ENCODE peak calls at places on chromosomes 16 and 17, in five cellular contexts. One of them, this sample, is unnamed.

GRCh38 chr16:19817875-19818274 is 66.8 kb downstream of the GPRC5B start:
- DNase-seq in H1: no peak
- DNase-seq in IMR-90: no peak
- DNase-seq in HepG2: no peak
- DNase-seq in K562: no peak
- DNase-seq in this sample: no peak

GRCh38 chr16:29012913-29013641 is 28.2 kb downstream of the LAT start:
- DNase-seq in H1: no peak
- DNase-seq in IMR-90: peak
- DNase-seq in HepG2: no peak
- DNase-seq in K562: no peak
- DNase-seq in this sample: no peak

GRCh38 chr16:89120281-89120680 is 26.6 kb downstream of the ACSF3 start:
- DNase-seq in H1: no peak
- DNase-seq in IMR-90: no peak
- DNase-seq in HepG2: no peak
- DNase-seq in K562: no peak
- DNase-seq in this sample: no peak

GRCh38 chr16:31409433-31409832 is 16.3 kb downstream of the ITGAD start:
- DNase-seq in H1: no peak
- DNase-seq in IMR-90: peak
- DNase-seq in HepG2: no peak
- DNase-seq in K562: no peak
- DNase-seq in this sample: peak

GRCh38 chr16:6160303-6160702 is 1062.7 kb upstream of the EEF2KMT start:
- DNase-seq in H1: no peak
- DNase-seq in IMR-90: no peak
- DNase-seq in HepG2: no peak
- DNase-seq in K562: no peak
- DNase-seq in this sample: no peak

GRCh38 chr17:32954477-32954876 is 26.5 kb downstream of the TMEM98 start:
- DNase-seq in H1: no peak
- DNase-seq in IMR-90: no peak
- DNase-seq in HepG2: peak
- DNase-seq in K562: no peak
- DNase-seq in this sample: no peak

GRCh38 chr17:31291820-31292219 is 5.2 kb downstream of the OMG start:
- DNase-seq in H1: no peak
- DNase-seq in IMR-90: peak
- DNase-seq in HepG2: no peak
- DNase-seq in K562: no peak
- DNase-seq in this sample: no peak

GRCh38 chr16:2236362-2237075 is at the start of gene DNASE1L2:
- DNase-seq in H1: no peak
- DNase-seq in IMR-90: no peak
- DNase-seq in HepG2: no peak
- DNase-seq in K562: no peak
- DNase-seq in this sample: peak

GRCh38 chr16:89921699-89922476 is 1.3 kb upstream of the TUBB3 start:
- DNase-seq in H1: no peak
- DNase-seq in IMR-90: peak
- DNase-seq in HepG2: peak
- DNase-seq in K562: peak
- DNase-seq in this sample: peak

GRCh38 chr17:43906951-43907424 is 348 bp downstream of the MPP2 start:
- DNase-seq in H1: no peak
- DNase-seq in IMR-90: no peak
- DNase-seq in HepG2: no peak
- DNase-seq in K562: no peak
- DNase-seq in this sample: no peak

GRCh38 chr17:7634384-7634783 is 4.4 kb downstream of the SHBG start:
- DNase-seq in H1: no peak
- DNase-seq in IMR-90: peak
- DNase-seq in HepG2: no peak
- DNase-seq in K562: peak
- DNase-seq in this sample: peak

GRCh38 chr17:75645501-75645888 is 12.3 kb downstream of the SMIM5 start:
- DNase-seq in H1: no peak
- DNase-seq in IMR-90: no peak
- DNase-seq in HepG2: no peak
- DNase-seq in K562: no peak
- DNase-seq in this sample: peak

GRCh38 chr16:86514656-86515376 is 4.5 kb downstream of the FOXF1 start:
- DNase-seq in H1: no peak
- DNase-seq in IMR-90: peak
- DNase-seq in HepG2: no peak
- DNase-seq in K562: no peak
- DNase-seq in this sample: no peak

GRCh38 chr16:87431926-87432325 is 39.8 kb downstream of the MAP1LC3B start:
- DNase-seq in H1: no peak
- DNase-seq in IMR-90: peak
- DNase-seq in HepG2: no peak
- DNase-seq in K562: no peak
- DNase-seq in this sample: no peak

GRCh38 chr16:85639529-85640253 is 26.6 kb downstream of the GSE1 start:
- DNase-seq in H1: no peak
- DNase-seq in IMR-90: no peak
- DNase-seq in HepG2: no peak
- DNase-seq in K562: no peak
- DNase-seq in this sample: no peak

GRCh38 chr16:28155293-28155692 is 56.5 kb downstream of the XPO6 start:
- DNase-seq in H1: no peak
- DNase-seq in IMR-90: peak
- DNase-seq in HepG2: no peak
- DNase-seq in K562: no peak
- DNase-seq in this sample: no peak

GRCh38 chr16:51150894-51151320 is at the start of gene SALL1:
- DNase-seq in H1: no peak
- DNase-seq in IMR-90: no peak
- DNase-seq in HepG2: no peak
- DNase-seq in K562: no peak
- DNase-seq in this sample: no peak

GRCh38 chr16:76676356-76676755 is 399.2 kb downstream of the CNTNAP4 start:
- DNase-seq in H1: no peak
- DNase-seq in IMR-90: no peak
- DNase-seq in HepG2: no peak
- DNase-seq in K562: no peak
- DNase-seq in this sample: no peak

GRCh38 chr17:76738468-76738850 is 540 bp downstream of the MFSD11 start:
- DNase-seq in H1: no peak
- DNase-seq in IMR-90: no peak
- DNase-seq in HepG2: no peak
- DNase-seq in K562: no peak
- DNase-seq in this sample: no peak

GRCh38 chr17:9151091-9151490 is 129.8 kb downstream of the NTN1 start:
- DNase-seq in H1: no peak
- DNase-seq in IMR-90: no peak
- DNase-seq in HepG2: peak
- DNase-seq in K562: no peak
- DNase-seq in this sample: no peak

GRCh38 chr17:73998246-73999220 is 204.9 kb upstream of the RPL38 start:
- DNase-seq in H1: peak
- DNase-seq in IMR-90: no peak
- DNase-seq in HepG2: peak
- DNase-seq in K562: peak
- DNase-seq in this sample: peak

GRCh38 chr16:73064227-73064995 is 16.5 kb upstream of the ZFHX3 start:
- DNase-seq in H1: no peak
- DNase-seq in IMR-90: peak
- DNase-seq in HepG2: no peak
- DNase-seq in K562: no peak
- DNase-seq in this sample: no peak

GRCh38 chr16:3492356-3492755 is 2.9 kb downstream of the C16orf90 start:
- DNase-seq in H1: no peak
- DNase-seq in IMR-90: no peak
- DNase-seq in HepG2: no peak
- DNase-seq in K562: no peak
- DNase-seq in this sample: no peak

GRCh38 chr17:9729034-9729650 is 62.2 kb downstream of the DHRS7C start:
- DNase-seq in H1: no peak
- DNase-seq in IMR-90: peak
- DNase-seq in HepG2: peak
- DNase-seq in K562: peak
- DNase-seq in this sample: peak

GRCh38 chr16:17213025-17213424 is 257.7 kb downstream of the XYLT1 start:
- DNase-seq in H1: no peak
- DNase-seq in IMR-90: no peak
- DNase-seq in HepG2: no peak
- DNase-seq in K562: no peak
- DNase-seq in this sample: no peak

GRCh38 chr16:2512920-2513404 is 790 bp upstream of the ATP6V0C start:
- DNase-seq in H1: no peak
- DNase-seq in IMR-90: no peak
- DNase-seq in HepG2: no peak
- DNase-seq in K562: peak
- DNase-seq in this sample: no peak

GRCh38 chr17:16013943-16014407 is 14.4 kb downstream of the TTC19 start:
- DNase-seq in H1: no peak
- DNase-seq in IMR-90: peak
- DNase-seq in HepG2: peak
- DNase-seq in K562: no peak
- DNase-seq in this sample: peak

GRCh38 chr17:75472119-75472518 is 15.7 kb downstream of the TMEM94 start:
- DNase-seq in H1: no peak
- DNase-seq in IMR-90: no peak
- DNase-seq in HepG2: no peak
- DNase-seq in K562: no peak
- DNase-seq in this sample: no peak

GRCh38 chr16:68401871-68402747 is 46.2 kb downstream of the SMPD3 start:
- DNase-seq in H1: no peak
- DNase-seq in IMR-90: peak
- DNase-seq in HepG2: no peak
- DNase-seq in K562: no peak
- DNase-seq in this sample: no peak

GRCh38 chr17:18260332-18261145 is at the start of gene MIEF2:
- DNase-seq in H1: peak
- DNase-seq in IMR-90: peak
- DNase-seq in HepG2: peak
- DNase-seq in K562: peak
- DNase-seq in this sample: peak
- TF ChIP-seq POLR2A in H1: peak
- TF ChIP-seq POLR2A in IMR-90: no peak
- TF ChIP-seq POLR2A in HepG2: peak
- TF ChIP-seq POLR2A in K562: no peak
- TF ChIP-seq POLR2A in this sample: peak

GRCh38 chr17:78398390-78398789 is 19.9 kb downstream of the PGS1 start:
- DNase-seq in H1: no peak
- DNase-seq in IMR-90: no peak
- DNase-seq in HepG2: no peak
- DNase-seq in K562: no peak
- DNase-seq in this sample: no peak

GRCh38 chr17:78400581-78401240 is 22.3 kb downstream of the PGS1 start:
- DNase-seq in H1: no peak
- DNase-seq in IMR-90: no peak
- DNase-seq in HepG2: no peak
- DNase-seq in K562: no peak
- DNase-seq in this sample: no peak

GRCh38 chr17:78399693-78400144 is 21.3 kb downstream of the PGS1 start:
- DNase-seq in H1: no peak
- DNase-seq in IMR-90: no peak
- DNase-seq in HepG2: peak
- DNase-seq in K562: no peak
- DNase-seq in this sample: no peak

GRCh38 chr17:78397681-78398101 is 19.2 kb downstream of the PGS1 start:
- DNase-seq in H1: no peak
- DNase-seq in IMR-90: peak
- DNase-seq in HepG2: no peak
- DNase-seq in K562: no peak
- DNase-seq in this sample: no peak

GRCh38 chr17:78399028-78399692 is 20.7 kb downstream of the PGS1 start:
- DNase-seq in H1: no peak
- DNase-seq in IMR-90: no peak
- DNase-seq in HepG2: no peak
- DNase-seq in K562: no peak
- DNase-seq in this sample: no peak
- TF ChIP-seq MAFK in H1: no peak
- TF ChIP-seq MAFK in IMR-90: no peak
- TF ChIP-seq MAFK in HepG2: no peak
- TF ChIP-seq MAFK in K562: no peak
- TF ChIP-seq MAFK in this sample: no peak

GRCh38 chr16:30378236-30379164 is 3.9 kb downstream of the SEPTIN1 start:
- DNase-seq in H1: peak
- DNase-seq in IMR-90: peak
- DNase-seq in HepG2: peak
- DNase-seq in K562: peak
- DNase-seq in this sample: peak
- TF ChIP-seq POLR2A in H1: peak
- TF ChIP-seq POLR2A in IMR-90: peak
- TF ChIP-seq POLR2A in HepG2: peak
- TF ChIP-seq POLR2A in K562: peak
- TF ChIP-seq POLR2A in this sample: peak

DNA sequence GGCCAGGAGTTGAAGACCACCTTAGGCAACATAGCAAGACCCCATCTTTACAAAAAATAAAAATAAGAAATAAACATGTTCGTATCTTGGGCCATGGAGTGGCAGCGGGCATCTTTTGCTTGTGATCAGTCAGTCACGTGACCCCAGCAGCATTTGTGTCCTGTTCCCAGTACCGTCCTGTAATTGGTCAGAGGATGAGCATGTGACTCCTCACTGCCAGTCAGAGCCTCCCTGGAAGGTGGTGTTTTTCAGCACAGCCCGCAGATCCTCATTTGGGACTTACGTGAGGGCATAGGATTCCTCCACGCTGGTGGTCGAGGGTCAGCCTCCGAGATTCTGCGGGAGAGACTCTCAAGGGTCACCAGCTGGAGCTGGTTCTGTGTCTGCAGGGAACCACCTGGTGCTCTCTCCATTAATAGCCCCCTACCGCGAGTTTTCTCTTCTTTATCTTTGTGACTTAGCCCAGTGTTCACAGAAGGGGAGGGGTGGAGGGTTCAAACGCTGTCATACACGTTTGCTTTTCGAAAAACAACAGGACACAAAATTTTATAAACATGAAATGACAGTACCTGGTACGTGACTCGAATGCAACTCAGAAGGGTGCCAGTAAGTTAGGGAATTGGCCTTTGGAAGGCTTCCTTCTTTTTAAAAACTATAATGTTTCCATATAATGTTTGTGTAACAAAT is 17.2 kb downstream of the MRC2 start:
- DNase-seq in H1: no peak
- DNase-seq in IMR-90: no peak
- DNase-seq in HepG2: peak
- DNase-seq in K562: peak
- DNase-seq in this sample: peak
- TF ChIP-seq MAFK in H1: no peak
- TF ChIP-seq MAFK in IMR-90: no peak
- TF ChIP-seq MAFK in HepG2: no peak
- TF ChIP-seq MAFK in K562: no peak
- TF ChIP-seq MAFK in this sample: no peak

GRCh38 chr16:56936950-56937349 is 5.0 kb downstream of the HERPUD1 start:
- DNase-seq in H1: no peak
- DNase-seq in IMR-90: no peak
- DNase-seq in HepG2: no peak
- DNase-seq in K562: no peak
- DNase-seq in this sample: no peak
- TF ChIP-seq POLR2A in H1: no peak
- TF ChIP-seq POLR2A in IMR-90: no peak
- TF ChIP-seq POLR2A in HepG2: no peak
- TF ChIP-seq POLR2A in K562: no peak
- TF ChIP-seq POLR2A in this sample: no peak